ENCODE peak calls at places on chromosomes 13 and 19, in four cellular contexts. Z is GM12878, Q is K562, D is HepG2. M is an unnamed sample.

GRCh38 chr19:7477758-7478157 is 11.1 kb downstream of the PEX11G start:
- DNase-seq in Z (no peak), Q (no peak), D (no peak), M (no peak)

GRCh38 chr19:44712864-44713515 is 14.0 kb downstream of the CEACAM16 start:
- DNase-seq in Z (no peak), Q (no peak), D (peak), M (no peak)

GRCh38 chr19:571127-571974 is 1.0 kb upstream of the BSG start:
- DNase-seq in Z (peak), Q (peak), D (peak), M (peak)

GRCh38 chr19:6663236-6664187 is 6.4 kb downstream of the TNFSF14 start:
- DNase-seq in Z (no peak), Q (no peak), D (no peak), M (no peak)

GRCh38 chr19:10501971-10502523 is 1.1 kb downstream of the KEAP1 start:
- DNase-seq in Z (no peak), Q (peak), D (peak), M (peak)

GRCh38 chr19:50909240-50910070 is 1.7 kb downstream of the KLK4 start:
- DNase-seq in Z (no peak), Q (peak), D (peak), M (peak)

GRCh38 chr13:24650157-24650556 is 30.1 kb upstream of the ATP12A start:
- DNase-seq in Z (no peak), Q (no peak), D (no peak), M (no peak)

GRCh38 chr19:3868770-3869456 is at the start of gene ZFR2:
- DNase-seq in Z (no peak), Q (peak), D (no peak), M (no peak)

GRCh38 chr13:110538632-110539031 is 22.9 kb downstream of the RAB20 start:
- DNase-seq in Z (no peak), Q (no peak), D (no peak), M (no peak)

GRCh38 chr13:27619093-27619705 is 1.1 kb downstream of the LNX2 start:
- DNase-seq in Z (no peak), Q (no peak), D (peak), M (no peak)

GRCh38 chr13:73661687-73662425 is 472.3 kb downstream of the KLF12 start:
- DNase-seq in Z (no peak), Q (no peak), D (peak), M (no peak)

GRCh38 chr13:73661066-73661465 is 473.1 kb downstream of the KLF12 start:
- DNase-seq in Z (no peak), Q (no peak), D (no peak), M (no peak)

GRCh38 chr13:73658639-73659038 is 475.6 kb downstream of the KLF12 start:
- DNase-seq in Z (no peak), Q (no peak), D (no peak), M (no peak)

GRCh38 chr13:73656863-73657262 is 477.3 kb downstream of the KLF12 start:
- DNase-seq in Z (no peak), Q (no peak), D (no peak), M (no peak)

GRCh38 chr13:73657821-73658540 is 476.2 kb downstream of the KLF12 start:
- DNase-seq in Z (no peak), Q (no peak), D (no peak), M (no peak)
- TF ChIP-seq TARDBP in Z (no peak), Q (no peak), D (no peak), M (no peak)

GRCh38 chr19:16896098-16896912 is 7.5 kb downstream of the F2RL3 start:
- DNase-seq in Z (no peak), Q (peak), D (no peak), M (no peak)

GRCh38 chr19:16898306-16899015 is 9.7 kb downstream of the F2RL3 start:
- DNase-seq in Z (no peak), Q (no peak), D (no peak), M (no peak)

GRCh38 chr19:16896913-16897571 is 8.2 kb downstream of the F2RL3 start:
- DNase-seq in Z (peak), Q (peak), D (peak), M (peak)

GRCh38 chr19:16899566-16900075 is 10.8 kb downstream of the F2RL3 start:
- DNase-seq in Z (no peak), Q (peak), D (peak), M (peak)

DNA sequence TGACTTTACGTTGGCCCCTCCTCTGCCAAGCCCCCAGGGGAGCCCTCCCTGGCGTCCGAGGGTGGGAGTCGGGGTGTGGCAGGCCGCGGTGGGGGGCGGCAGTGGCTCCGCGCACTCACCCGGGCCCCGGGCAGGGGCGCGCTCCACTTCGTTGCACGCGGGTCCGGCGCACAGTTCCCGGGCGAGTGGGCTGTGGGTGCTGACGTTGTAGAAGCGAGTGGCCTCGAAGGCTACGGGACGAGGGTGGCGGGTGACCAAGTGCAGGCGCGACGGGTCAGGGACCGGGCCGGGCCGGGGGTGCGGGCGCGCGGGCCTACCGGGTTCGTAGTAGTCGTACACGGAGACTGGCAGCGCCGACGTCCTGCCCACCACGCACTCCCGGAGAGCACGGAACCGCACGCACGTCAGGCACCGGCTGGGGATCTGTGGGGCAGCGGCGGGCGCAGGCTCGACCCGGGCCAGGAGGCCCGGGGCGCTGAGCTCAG is 8.8 kb downstream of the F2RL3 start:
- DNase-seq in Z (no peak), Q (no peak), D (no peak), M (no peak)
- TF ChIP-seq SP1 in Z (no peak), Q (peak), D (no peak), M (no peak)

DNA sequence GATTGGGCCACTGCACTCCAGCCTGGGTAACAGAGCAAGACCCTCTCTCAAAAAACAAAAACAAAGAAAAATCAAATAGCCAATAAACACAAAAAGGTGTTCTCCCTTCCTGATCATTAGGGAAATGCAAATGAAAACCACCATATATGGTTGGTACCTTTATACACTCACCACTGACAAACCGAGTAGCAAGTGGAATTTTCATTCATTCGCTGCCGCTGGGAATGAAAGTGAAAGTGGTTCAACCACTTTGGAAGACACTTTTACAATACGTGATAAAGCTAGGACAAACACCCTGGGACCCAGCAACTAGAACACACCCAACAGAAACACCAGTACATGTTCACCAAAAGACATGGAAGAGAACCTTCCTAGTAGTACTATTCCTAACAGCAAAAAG is 21.0 kb downstream of the GRIK5 start:
- DNase-seq in Z (no peak), Q (no peak), D (no peak), M (no peak)
- TF ChIP-seq TARDBP in Z (no peak), Q (no peak), D (no peak), M (no peak)

GRCh38 chr19:52735734-52736133 is 890 bp upstream of the ZNF611 start:
- DNase-seq in Z (no peak), Q (no peak), D (peak), M (no peak)
- TF ChIP-seq SP1 in Z (no peak), Q (no peak), D (no peak), M (no peak)